ENCODE peak calls at places on chromosome 1, in eight cellular contexts. Z is WTC11, J is osteocyte, U is fibroblast of villous mesenchyme, N is T-helper 9 cell, D is T-helper 1 cell, H is fibroblast of mammary gland, Y is SJCRH30. W is an unnamed sample.

GRCh38 chr1:112619518-112620458 is at the start of gene CAPZA1:
- DNase-seq in Z (peak; percentile 87), J (peak; percentile 96), U (peak; percentile 94), N (peak; percentile 83), D (peak; percentile 84), H (peak; percentile 88), Y (peak; percentile 90), W (peak; percentile 67)

GRCh38 chr1:91582431-91582921 is 81.8 kb downstream of the CDC7 start:
- DNase-seq in Z (no peak), J (no peak), U (peak; percentile 97), N (no peak), D (no peak), H (peak; percentile 99), Y (no peak), W (no peak)

GRCh38 chr1:199574949-199575348 is 452.6 kb upstream of the NR5A2 start:
- DNase-seq in Z (no peak), J (no peak), U (no peak), N (no peak), D (no peak), H (no peak), Y (no peak), W (no peak)

GRCh38 chr1:166164995-166165660 is 1.7 kb downstream of the FAM78B start:
- DNase-seq in Z (peak; percentile 77), J (no peak), U (peak; percentile 48), N (no peak), D (no peak), H (peak; percentile 48), Y (no peak), W (peak; percentile 90)

GRCh38 chr1:110172001-110172400 is 21.7 kb downstream of the SLC6A17 start:
- DNase-seq in Z (no peak), J (no peak), U (no peak), N (no peak), D (no peak), H (no peak), Y (no peak), W (no peak)

GRCh38 chr1:152107984-152108898 is 7.0 kb downstream of the TCHH start:
- DNase-seq in Z (peak; percentile 48), J (no peak), U (peak; percentile 69), N (no peak), D (no peak), H (peak; percentile 57), Y (no peak), W (no peak)

GRCh38 chr1:56510642-56511021 is 68.7 kb downstream of the PLPP3 start:
- DNase-seq in Z (no peak), J (no peak), U (no peak), N (no peak), D (no peak), H (no peak), Y (no peak), W (no peak)

GRCh38 chr1:4267381-4268261 is 367.5 kb upstream of the C1orf174 start:
- DNase-seq in Z (no peak), J (no peak), U (no peak), N (no peak), D (no peak), H (no peak), Y (no peak), W (peak; percentile 39)

GRCh38 chr1:172674831-172675613 is 16.1 kb downstream of the FASLG start:
- DNase-seq in Z (no peak), J (no peak), U (peak; percentile 73), N (no peak), D (no peak), H (no peak), Y (no peak), W (no peak)

GRCh38 chr1:213666113-213666512 is 321.7 kb upstream of the PROX1 start:
- DNase-seq in Z (no peak), J (no peak), U (no peak), N (no peak), D (no peak), H (no peak), Y (no peak), W (no peak)

GRCh38 chr1:24237750-24238149 is 50.7 kb upstream of the IFNLR1 start:
- DNase-seq in Z (no peak), J (no peak), U (no peak), N (no peak), D (no peak), H (no peak), Y (no peak), W (no peak)

W was measured in MM.1S.